ENCODE peak calls at places on chromosomes 6 and 20, in seven cellular contexts. K is GM12878, X is HepG2, S is H1, M is K562, C is SK-N-SH, J is NT2/D1. T is an unnamed sample.

GRCh38 chr6:24899647-24900325 is 36.0 kb downstream of the RIPOR2 start:
- DNase-seq in J (no peak), S (no peak), X (no peak), C (no peak), K (no peak), M (no peak), T (no peak)

GRCh38 chr6:161976569-161976968 is 702.7 kb upstream of the AGPAT4 start:
- DNase-seq in J (no peak), K (no peak), X (no peak), S (no peak), C (no peak), M (no peak), T (no peak)

GRCh38 chr6:32369678-32370077 is 2.0 kb downstream of the TSBP1 start:
- DNase-seq in M (no peak), J (no peak), S (no peak), X (no peak), K (no peak), C (no peak), T (peak; percentile 66)

GRCh38 chr20:11329271-11329670 is 588.4 kb upstream of the BTBD3 start:
- DNase-seq in S (no peak), J (no peak), C (no peak), X (no peak), K (no peak), M (no peak), T (no peak)

GRCh38 chr20:2026514-2026913 is 32.7 kb upstream of the PDYN start:
- DNase-seq in C (no peak), K (no peak), J (no peak), S (no peak), M (no peak), X (no peak), T (no peak)

GRCh38 chr6:137927777-137928218 is 60.7 kb downstream of the TNFAIP3 start:
- DNase-seq in J (no peak), C (no peak), S (no peak), K (peak; percentile 99), X (no peak), M (no peak), T (no peak)

GRCh38 chr6:30981942-30982772 is 1.4 kb upstream of the MUC21 start:
- DNase-seq in X (peak; percentile 37), C (no peak), M (peak; percentile 46), S (no peak), J (peak; percentile 32), K (no peak), T (no peak)

GRCh38 chr6:24646771-24647170 is 780 bp upstream of the KIAA0319 start:
- DNase-seq in M (no peak), C (no peak), X (no peak), S (no peak), K (no peak), J (no peak), T (no peak)

GRCh38 chr20:50462093-50462685 is 48.0 kb upstream of the PTPN1 start:
- DNase-seq in K (no peak), X (no peak), C (no peak), S (no peak), J (no peak), M (no peak), T (no peak)

GRCh38 chr6:125231574-125232343 is 70.0 kb downstream of the HDDC2 start:
- DNase-seq in C (no peak), K (no peak), S (no peak), J (no peak), X (no peak), M (no peak), T (no peak)

GRCh38 chr6:126153661-126154060 is 167.3 kb downstream of the TRMT11 start:
- DNase-seq in S (no peak), X (no peak), K (no peak), J (no peak), M (no peak), C (no peak), T (no peak)

GRCh38 chr6:30443657-30444450 is 45.5 kb upstream of the HLA-E start:
- DNase-seq in C (no peak), X (no peak), S (no peak), M (no peak), K (no peak), J (no peak), T (no peak)

GRCh38 chr20:62631336-62632317 is 10.7 kb upstream of the SLCO4A1 start:
- DNase-seq in X (no peak), J (no peak), S (no peak), M (no peak), K (no peak), C (no peak), T (no peak)

GRCh38 chr20:47274449-47275108 is 81.9 kb downstream of the ZMYND8 start:
- DNase-seq in M (no peak), S (no peak), K (peak; percentile 87), X (peak; percentile 71), C (no peak), J (no peak), T (peak; percentile 67)

GRCh38 chr20:8875586-8875985 is 193.3 kb upstream of the PLCB4 start:
- DNase-seq in S (no peak), J (no peak), K (no peak), C (no peak), X (no peak), M (no peak), T (no peak)

GRCh38 chr20:2879148-2879547 is 5.9 kb downstream of the PTPRA start:
- DNase-seq in S (no peak), J (no peak), C (no peak), K (no peak), M (no peak), X (no peak), T (no peak)

DNA sequence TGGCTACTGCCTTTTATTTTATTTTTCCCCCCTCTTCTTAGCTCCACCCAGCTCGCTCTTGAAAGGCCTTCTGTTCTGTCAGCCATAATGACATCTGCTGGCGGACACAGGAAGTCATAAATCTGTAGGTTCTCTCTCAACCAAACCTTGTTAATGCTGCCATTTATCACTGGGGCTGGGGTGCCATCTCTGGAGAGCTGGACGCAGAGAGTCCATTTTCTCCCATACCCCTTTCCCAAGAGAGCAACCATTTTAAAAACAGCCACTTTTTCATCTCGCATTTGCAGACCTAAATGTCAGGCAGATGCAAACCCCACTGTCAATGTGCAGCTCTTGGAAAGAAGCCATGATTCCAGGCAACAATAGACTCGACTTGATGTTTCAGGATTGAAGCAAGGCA is 13.0 kb upstream of the TSHZ2 start:
- DNase-seq in X (peak; percentile 42), J (no peak), C (peak; percentile 78), M (no peak), S (no peak), K (no peak), T (no peak)
- TF ChIP-seq YY1 in X (no peak), J (no peak), C (no peak), M (peak; percentile 84), S (no peak), K (no peak), T (no peak)

DNA sequence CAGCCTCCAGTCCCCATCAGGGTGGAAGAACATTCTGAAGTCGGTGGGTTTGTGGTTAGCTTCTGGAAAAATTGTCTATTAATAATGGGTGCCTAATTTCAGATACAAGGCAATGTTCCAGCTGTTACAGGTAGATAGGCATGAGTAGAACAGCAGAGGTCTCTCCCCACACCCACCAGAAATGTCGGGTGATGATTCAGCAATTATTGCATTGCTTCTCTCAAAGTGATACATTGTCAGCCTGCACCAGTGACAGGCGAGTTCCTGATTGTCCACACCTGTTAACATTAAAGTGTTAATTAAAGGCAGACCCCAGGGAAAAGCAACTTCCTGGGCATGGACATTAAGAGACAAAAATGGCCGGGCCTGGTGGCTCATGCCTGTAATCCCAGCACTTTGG is 18.9 kb upstream of the CLVS2 start:
- DNase-seq in M (no peak), J (no peak), K (no peak), S (no peak), C (no peak), X (no peak), T (no peak)
- TF ChIP-seq YY1 in M (no peak), J (no peak), K (no peak), S (no peak), C (no peak), X (no peak), T (no peak)

GRCh38 chr6:129248976-129249375 is 366.0 kb downstream of the LAMA2 start:
- DNase-seq in C (no peak), M (no peak), X (no peak), K (no peak), S (no peak), J (no peak), T (no peak)

GRCh38 chr6:129251669-129252376 is 368.9 kb downstream of the LAMA2 start:
- DNase-seq in K (peak; percentile 17), S (peak; percentile 57), J (peak; percentile 44), X (peak; percentile 63), C (peak; percentile 24), M (peak; percentile 30), T (peak; percentile 73)

GRCh38 chr6:129253731-129254130 is 370.8 kb downstream of the LAMA2 start:
- DNase-seq in K (no peak), S (no peak), X (no peak), J (no peak), C (no peak), M (no peak), T (no peak)

DNA sequence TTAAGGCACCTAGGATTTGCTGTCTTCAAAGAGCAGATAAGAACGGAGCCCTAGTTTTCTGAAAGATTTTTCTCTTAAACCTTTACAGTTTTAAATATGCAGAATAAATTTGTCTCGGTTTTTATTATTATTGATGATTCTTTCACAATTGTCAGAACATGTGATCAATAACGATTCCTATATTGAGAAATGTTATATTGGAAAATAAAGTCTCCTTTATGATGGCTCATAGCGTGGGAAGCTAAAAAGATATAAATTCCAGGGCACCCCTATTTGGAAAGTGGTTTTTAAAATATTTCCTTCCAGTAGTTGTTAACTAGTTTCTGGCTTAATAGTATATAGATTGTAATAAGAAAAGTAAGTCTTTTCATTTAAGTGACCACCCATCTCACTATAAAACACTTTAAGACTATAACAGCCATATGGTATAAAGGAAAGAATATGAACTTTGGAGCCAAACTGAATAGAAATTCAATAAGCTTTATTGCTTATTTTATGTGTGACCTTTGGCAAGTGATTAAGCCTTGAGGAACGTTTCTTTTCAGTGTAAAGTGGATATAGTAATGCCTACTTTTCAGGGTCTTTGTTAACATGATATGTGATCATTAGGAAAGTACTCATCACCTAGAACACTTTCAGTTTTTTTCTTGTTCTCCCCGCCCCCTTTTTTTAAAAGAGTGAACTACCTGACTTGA is 369.6 kb downstream of the LAMA2 start:
- DNase-seq in K (no peak), J (no peak), X (no peak), C (no peak), S (no peak), M (no peak), T (no peak)
- TF ChIP-seq YY1 in K (no peak), J (no peak), X (no peak), C (no peak), S (no peak), M (no peak), T (no peak)

GRCh38 chr20:57653910-57654309 is 33.7 kb upstream of the ZBP1 start:
- DNase-seq in X (no peak), S (no peak), J (no peak), C (peak; percentile 29), K (no peak), M (no peak), T (no peak)
- TF ChIP-seq YY1 in X (no peak), S (no peak), J (no peak), C (no peak), K (no peak), M (no peak), T (no peak)

DNA sequence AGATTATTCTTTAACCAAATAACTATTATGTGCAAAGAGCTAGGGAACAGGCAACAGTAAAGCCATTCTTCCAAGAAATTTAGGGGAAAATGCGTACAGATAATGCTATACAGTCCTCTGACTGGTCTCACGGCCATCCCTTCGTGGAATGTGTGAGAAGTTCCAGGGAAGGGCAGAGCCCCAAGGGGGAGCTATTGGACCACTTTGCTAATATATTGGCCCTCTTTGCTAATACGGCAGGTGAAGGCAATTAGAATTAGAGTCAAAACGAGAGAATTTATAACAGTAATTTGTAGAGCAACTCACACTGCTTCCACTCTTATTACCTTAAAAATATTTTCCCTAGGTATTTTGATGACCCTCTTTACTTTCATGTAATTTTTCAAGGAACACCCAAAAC is 140.4 kb downstream of the IMPG1 start:
- DNase-seq in X (peak; percentile 49), M (peak; percentile 13), S (no peak), K (no peak), C (peak; percentile 35), J (peak; percentile 49), T (peak; percentile 19)
- TF ChIP-seq YY1 in X (no peak), M (no peak), S (peak; percentile 27), K (no peak), C (no peak), J (no peak), T (no peak)